ENCODE peak calls at places on chromosome 14, in nine cellular contexts. E is suprapubic skin, J is stomach, B is K562, F is A549, C is ovary, U is sigmoid colon, I is SK-N-SH, W is transverse colon. X is an unnamed sample.

GRCh38 chr14:20435454-20436362 is at the start of gene KLHL33:
- DNase-seq in B (no peak), I (no peak), F (no peak), W (no peak), U (no peak), E (no peak), J (no peak), C (no peak), X (no peak)

GRCh38 chr14:30638926-30639325 is 16.8 kb downstream of the SCFD1 start:
- DNase-seq in J (no peak), E (no peak), C (no peak), B (no peak), F (no peak), U (no peak), W (no peak), I (no peak), X (no peak)

GRCh38 chr14:75226755-75227544 is 50.5 kb upstream of the TMED10 start:
- DNase-seq in C (no peak), I (no peak), E (no peak), J (peak), F (no peak), U (no peak), B (no peak), W (peak), X (no peak)

GRCh38 chr14:54854181-54854580 is 48.4 kb downstream of the GCH1 start:
- DNase-seq in E (no peak), C (no peak), I (no peak), U (no peak), W (no peak), F (no peak), B (no peak), J (no peak), X (no peak)

GRCh38 chr14:92603309-92604257 is 90.0 kb downstream of the RIN3 start:
- DNase-seq in I (no peak), F (peak), W (peak), E (no peak), C (no peak), U (peak), J (no peak), B (no peak), X (no peak)

GRCh38 chr14:87233266-87233665 is 759.7 kb downstream of the GALC start:
- DNase-seq in U (no peak), F (no peak), B (no peak), E (no peak), J (no peak), W (no peak), I (no peak), C (no peak), X (no peak)

GRCh38 chr14:75234173-75234855 is 44.3 kb upstream of the FOS start:
- DNase-seq in E (no peak), J (no peak), F (peak), I (no peak), C (no peak), U (peak), W (peak), B (peak), X (no peak)

GRCh38 chr14:69695664-69696527 is 71.0 kb upstream of the SRSF5 start:
- DNase-seq in W (peak), I (peak), J (peak), E (no peak), B (peak), C (no peak), F (no peak), U (no peak), X (no peak)

GRCh38 chr14:76939015-76939742 is 89.3 kb downstream of the IRF2BPL start:
- DNase-seq in I (no peak), F (no peak), E (no peak), C (no peak), W (no peak), B (no peak), J (no peak), U (no peak), X (no peak)

GRCh38 chr14:21454843-21455550 is 926 bp downstream of the CHD8 start:
- DNase-seq in I (peak), E (no peak), J (no peak), U (no peak), W (no peak), B (peak), F (no peak), C (no peak), X (no peak)

GRCh38 chr14:61003571-61003970 is 22.5 kb downstream of the SLC38A6 start:
- DNase-seq in I (no peak), U (no peak), J (no peak), W (no peak), E (no peak), B (no peak), F (no peak), C (no peak), X (no peak)

GRCh38 chr14:97603201-97603600 is 806.0 kb downstream of the VRK1 start:
- DNase-seq in E (no peak), F (no peak), U (no peak), W (no peak), B (no peak), I (no peak), J (no peak), C (no peak), X (no peak)

GRCh38 chr14:93023039-93023438 is 92.7 kb downstream of the ITPK1 start:
- DNase-seq in C (no peak), I (peak), J (no peak), B (peak), W (no peak), E (no peak), U (no peak), F (peak), X (no peak)

GRCh38 chr14:66965831-66966230 is 223.4 kb upstream of the GARIN2 start:
- DNase-seq in B (no peak), F (no peak), I (no peak), U (no peak), E (no peak), C (no peak), J (no peak), W (no peak), X (no peak)

GRCh38 chr14:79098324-79098723 is 928.2 kb downstream of the NRXN3 start:
- DNase-seq in W (no peak), C (no peak), F (no peak), U (no peak), E (no peak), B (no peak), I (no peak), J (no peak), X (no peak)

GRCh38 chr14:52091913-52092312 is 23.1 kb upstream of the NID2 start:
- DNase-seq in F (no peak), I (no peak), J (no peak), U (no peak), C (no peak), B (no peak), W (no peak), E (no peak), X (no peak)

GRCh38 chr14:76227450-76228050 is 75.8 kb downstream of the GPATCH2L start:
- DNase-seq in J (no peak), E (no peak), W (no peak), B (no peak), C (no peak), I (no peak), U (no peak), F (peak), X (no peak)

GRCh38 chr14:81176224-81176623 is 44.5 kb downstream of the GTF2A1 start:
- DNase-seq in I (no peak), F (no peak), W (peak), C (no peak), B (no peak), J (peak), E (no peak), U (peak), X (peak)

GRCh38 chr14:89331398-89331797 is 85.6 kb downstream of the FOXN3 start:
- DNase-seq in U (no peak), E (no peak), F (no peak), B (no peak), W (no peak), C (no peak), J (no peak), I (no peak), X (no peak)

GRCh38 chr14:66268802-66269334 is 217.3 kb upstream of the CCDC196 start:
- DNase-seq in U (no peak), E (no peak), J (no peak), I (no peak), F (no peak), W (no peak), C (no peak), B (no peak), X (no peak)

GRCh38 chr14:106790189-106791036 is 1264.0 kb downstream of the TMEM121 start:
- DNase-seq in J (peak), U (no peak), F (peak), C (peak), I (peak), E (no peak), B (peak), W (peak), X (peak)

GRCh38 chr14:34981743-34982420 is 910 bp upstream of the SRP54 start:
- DNase-seq in W (peak), C (peak), I (peak), E (no peak), B (peak), F (peak), U (no peak), J (no peak), X (peak)

GRCh38 chr14:91029451-91030217 is 30.8 kb downstream of the RPS6KA5 start:
- DNase-seq in B (peak), I (no peak), J (no peak), W (no peak), C (no peak), U (no peak), E (no peak), F (peak), X (no peak)

GRCh38 chr14:76309572-76310551 is 66.1 kb upstream of the ESRRB start:
- DNase-seq in C (no peak), B (no peak), W (no peak), U (no peak), I (no peak), E (peak), F (no peak), J (no peak), X (no peak)

GRCh38 chr14:92653162-92653651 is 95.2 kb downstream of the LGMN start:
- DNase-seq in W (no peak), I (no peak), J (no peak), B (no peak), U (no peak), F (no peak), C (no peak), E (no peak), X (no peak)

GRCh38 chr14:102805941-102806340 is 28.7 kb downstream of the TRAF3 start:
- DNase-seq in C (no peak), B (no peak), W (no peak), F (no peak), J (no peak), E (no peak), I (no peak), U (no peak), X (no peak)

DNA sequence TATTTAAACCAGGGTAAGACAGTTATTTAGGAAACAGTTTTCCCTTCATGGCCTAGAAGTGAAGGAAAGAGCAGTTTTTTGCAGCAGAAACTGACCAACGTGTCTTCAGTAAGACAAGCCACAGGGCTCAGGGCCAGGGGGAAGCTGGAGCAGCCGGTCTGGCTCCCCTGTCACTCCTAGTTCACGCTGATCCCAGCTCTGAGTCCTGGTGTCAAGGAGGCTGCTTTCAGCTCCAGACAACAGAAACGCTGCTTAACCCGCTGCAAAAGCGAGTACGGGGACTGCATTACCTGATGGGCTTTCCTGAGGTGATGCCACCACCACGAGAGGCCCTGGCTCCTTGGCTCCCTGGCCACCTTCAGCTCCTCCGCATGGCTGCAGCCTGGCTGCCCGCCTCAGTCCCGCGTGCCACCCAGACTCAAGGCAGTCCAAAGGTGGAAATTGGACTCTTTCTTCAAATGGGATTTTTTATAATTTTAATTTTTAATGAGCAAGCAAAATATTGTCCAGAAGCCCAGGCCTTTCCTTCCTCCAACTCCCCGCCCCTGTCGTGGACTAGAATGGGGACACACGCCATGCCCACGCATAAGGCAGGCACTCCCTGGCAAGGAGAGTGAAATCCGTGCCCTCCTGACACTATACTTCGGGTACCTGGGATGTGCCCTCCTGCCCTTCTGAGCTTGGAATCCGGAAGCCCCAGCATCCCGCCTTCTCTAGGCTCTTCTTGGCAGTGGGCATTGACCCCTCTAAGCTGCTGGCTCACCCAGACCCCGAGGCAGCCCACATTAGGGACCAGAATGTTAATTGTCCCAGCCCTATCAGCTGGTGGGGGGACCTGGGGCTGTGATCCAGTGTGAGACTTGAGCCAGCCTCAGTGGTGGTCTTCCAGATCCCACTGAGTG is 85.0 kb downstream of the PAPOLA start:
- DNase-seq in F (no peak), U (peak), J (no peak), B (no peak), E (peak), W (no peak), C (no peak), I (no peak), X (no peak)
- TF ChIP-seq EP300 in F (no peak), U (no peak), J (no peak), B (no peak), E (no peak), W (no peak), C (no peak), I (no peak), X (no peak)

DNA sequence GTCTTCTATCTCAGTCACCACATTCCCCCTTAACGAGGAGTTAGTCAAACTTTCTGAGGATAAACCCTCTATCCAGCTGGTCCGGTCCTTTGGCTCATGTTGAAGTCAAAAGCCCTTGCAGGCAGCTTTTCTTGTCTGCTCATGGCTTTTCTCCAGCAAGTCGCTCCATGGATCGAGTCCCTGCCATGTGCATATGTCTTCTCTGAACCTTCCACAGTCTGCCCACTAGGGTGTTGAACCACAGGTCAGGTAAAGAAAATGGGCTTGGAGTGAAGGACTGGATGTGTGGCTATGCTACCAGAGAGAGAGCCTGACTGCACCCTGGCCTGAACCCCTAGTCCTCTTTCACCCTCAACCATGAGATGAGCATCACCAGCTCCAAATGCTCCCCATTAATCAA is 22.8 kb downstream of the C14orf132 start:
- DNase-seq in U (no peak), J (no peak), B (no peak), W (no peak), E (no peak), I (no peak), C (no peak), F (no peak), X (no peak)
- TF ChIP-seq CTCF in U (no peak), J (no peak), B (no peak), W (no peak), E (no peak), I (no peak), C (no peak), F (no peak), X (no peak)

DNA sequence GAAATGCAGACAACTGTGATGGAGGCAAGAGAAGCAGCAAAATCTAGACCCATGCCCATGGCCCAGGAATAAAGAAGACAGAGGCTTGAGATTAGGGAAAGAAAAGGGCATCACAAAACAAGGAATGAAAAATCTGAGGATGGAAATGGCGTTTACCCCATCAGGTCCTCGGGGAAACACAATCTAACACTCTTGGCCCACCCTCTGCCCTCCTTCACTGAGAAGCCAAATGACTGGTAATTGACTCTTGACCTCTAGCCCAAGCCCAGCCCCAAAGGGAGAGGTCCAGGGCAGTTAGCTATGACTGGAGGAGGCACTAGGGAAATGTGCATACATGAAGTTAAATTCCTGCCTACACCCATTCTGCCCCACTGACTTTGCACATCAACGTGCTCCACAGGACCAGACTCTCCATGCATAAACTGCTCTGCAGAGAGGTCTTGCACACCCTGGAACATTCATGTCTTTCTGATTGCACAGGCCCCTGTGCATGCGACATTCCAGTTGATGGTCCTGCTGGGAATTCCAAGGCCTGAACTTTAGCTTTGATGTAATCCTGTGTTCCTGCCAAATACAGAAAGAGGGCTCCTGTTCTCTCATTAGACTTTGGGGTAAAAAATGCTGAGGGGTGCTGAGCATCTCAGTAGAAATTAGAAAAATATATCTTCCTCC is 5.7 kb downstream of the ZFHX2 start:
- DNase-seq in W (no peak), E (no peak), U (no peak), C (no peak), J (no peak), B (no peak), F (no peak), I (no peak), X (no peak)
- TF ChIP-seq EP300 in W (no peak), E (no peak), U (no peak), C (no peak), J (no peak), B (no peak), F (no peak), I (no peak), X (no peak)

GRCh38 chr14:56117765-56118610 is at the start of gene PELI2:
- DNase-seq in F (peak), I (peak), B (peak), U (peak), W (peak), J (peak), C (peak), E (peak), X (peak)

GRCh38 chr14:56112781-56113180 is 5.4 kb upstream of the PELI2 start:
- DNase-seq in I (no peak), B (no peak), W (no peak), U (no peak), F (no peak), E (no peak), J (no peak), C (no peak), X (no peak)

GRCh38 chr14:56116128-56116900 is 1.9 kb upstream of the PELI2 start:
- DNase-seq in E (no peak), W (no peak), F (no peak), U (peak), B (no peak), I (no peak), J (no peak), C (no peak), X (no peak)

GRCh38 chr14:56118611-56119181 is 485 bp downstream of the PELI2 start:
- DNase-seq in E (no peak), U (peak), W (peak), F (no peak), B (no peak), J (peak), C (peak), I (peak), X (peak)

GRCh38 chr14:56115471-56115870 is 2.7 kb upstream of the PELI2 start:
- DNase-seq in W (no peak), I (no peak), C (no peak), U (no peak), J (no peak), E (no peak), B (no peak), F (no peak), X (no peak)
- TF ChIP-seq CTCF in W (no peak), I (no peak), C (no peak), U (no peak), J (no peak), E (no peak), B (no peak), F (no peak), X (no peak)

GRCh38 chr14:104647467-104648063 is 41.9 kb upstream of the INF2 start:
- DNase-seq in B (no peak), I (no peak), F (no peak), E (no peak), J (no peak), W (no peak), U (no peak), C (no peak), X (no peak)

GRCh38 chr14:104650981-104651875 is 38.2 kb upstream of the INF2 start:
- DNase-seq in J (no peak), W (no peak), C (no peak), E (no peak), F (no peak), U (no peak), B (no peak), I (no peak), X (no peak)

GRCh38 chr14:104651876-104652260 is 37.5 kb upstream of the INF2 start:
- DNase-seq in I (no peak), U (no peak), E (no peak), B (no peak), C (no peak), J (no peak), W (no peak), F (no peak), X (no peak)

GRCh38 chr14:104652386-104652785 is 37.0 kb upstream of the INF2 start:
- DNase-seq in C (no peak), I (no peak), E (no peak), W (no peak), F (no peak), B (no peak), U (no peak), J (no peak), X (no peak)

GRCh38 chr14:104650057-104650980 is 39.1 kb upstream of the INF2 start:
- DNase-seq in B (peak), U (peak), I (peak), F (peak), J (peak), C (peak), E (no peak), W (peak), X (peak)
- TF ChIP-seq EP300 in B (no peak), U (no peak), I (no peak), F (no peak), J (no peak), C (no peak), E (no peak), W (no peak), X (peak)

GRCh38 chr14:85475113-85475512 is 54.8 kb upstream of the FLRT2 start:
- DNase-seq in C (no peak), F (no peak), I (no peak), J (no peak), B (no peak), U (no peak), W (no peak), E (no peak), X (no peak)

GRCh38 chr14:85474431-85474830 is 55.5 kb upstream of the FLRT2 start:
- DNase-seq in F (no peak), E (no peak), W (no peak), B (no peak), J (no peak), C (no peak), I (no peak), U (no peak), X (no peak)

GRCh38 chr14:85471156-85471555 is 58.8 kb upstream of the FLRT2 start:
- DNase-seq in F (no peak), U (no peak), W (no peak), E (no peak), I (no peak), B (no peak), J (no peak), C (no peak), X (no peak)

GRCh38 chr14:85468815-85469214 is 61.1 kb upstream of the FLRT2 start:
- DNase-seq in J (no peak), U (no peak), C (no peak), B (no peak), E (no peak), I (no peak), W (no peak), F (no peak), X (no peak)

GRCh38 chr14:85471744-85472143 is 58.2 kb upstream of the FLRT2 start:
- DNase-seq in B (no peak), W (no peak), U (no peak), I (peak), J (no peak), C (no peak), F (peak), E (no peak), X (no peak)
- TF ChIP-seq CTCF in B (no peak), W (no peak), U (no peak), I (no peak), J (no peak), C (no peak), F (no peak), E (no peak), X (no peak)

X was measured in tibial nerve.